ENCODE peak calls at places on chromosomes 3 and 15, in seven cellular contexts. U is Panc1, K is esophagus squamous epithelium, N is colonic mucosa, X is GM06990, W is heart right ventricle, Z is heart left ventricle. T is an unnamed sample. For H3K27me3, the result is how much of the 10 kb centered on the place peaks cover.

GRCh38 chr3:16463914-16464313 is 49.6 kb downstream of the RFTN1 start:
- DNase-seq in K (no peak), W (no peak), N (no peak), Z (no peak), U (no peak), X (no peak), T (no peak)

GRCh38 chr3:157247391-157247790 is 87.4 kb upstream of the CCNL1 start:
- DNase-seq in U (no peak), Z (no peak), X (no peak), N (no peak), W (no peak), K (no peak), T (no peak)

GRCh38 chr15:72591361-72591760 is 63.1 kb upstream of the GOLGA6B start:
- DNase-seq in N (no peak), U (no peak), W (no peak), X (no peak), Z (no peak), K (no peak), T (no peak)

GRCh38 chr3:38110314-38111050 is 26.4 kb downstream of the ACAA1 start:
- DNase-seq in K (no peak), U (no peak), N (no peak), W (no peak), Z (no peak), X (no peak), T (no peak)

GRCh38 chr3:187088701-187089100 is 50.6 kb downstream of the RPL39L start:
- DNase-seq in Z (no peak), U (no peak), X (no peak), K (no peak), N (no peak), W (no peak), T (no peak)

GRCh38 chr3:79419222-79419621 is 348.6 kb downstream of the ROBO1 start:
- DNase-seq in X (no peak), W (no peak), N (no peak), K (no peak), Z (no peak), U (no peak), T (no peak)

GRCh38 chr3:140541975-140542653 is 135.8 kb upstream of the TRIM42 start:
- DNase-seq in U (no peak), N (no peak), W (no peak), X (no peak), Z (no peak), K (no peak), T (no peak)

GRCh38 chr15:62099171-62099601 is 32.4 kb downstream of the C2CD4A start:
- DNase-seq in N (no peak), K (no peak), X (no peak), W (no peak), Z (no peak), U (no peak), T (no peak)

GRCh38 chr3:45078910-45079522 is 52.9 kb downstream of the CLEC3B start:
- DNase-seq in K (no peak), N (peak), U (no peak), Z (no peak), W (no peak), X (no peak), T (no peak)

DNA sequence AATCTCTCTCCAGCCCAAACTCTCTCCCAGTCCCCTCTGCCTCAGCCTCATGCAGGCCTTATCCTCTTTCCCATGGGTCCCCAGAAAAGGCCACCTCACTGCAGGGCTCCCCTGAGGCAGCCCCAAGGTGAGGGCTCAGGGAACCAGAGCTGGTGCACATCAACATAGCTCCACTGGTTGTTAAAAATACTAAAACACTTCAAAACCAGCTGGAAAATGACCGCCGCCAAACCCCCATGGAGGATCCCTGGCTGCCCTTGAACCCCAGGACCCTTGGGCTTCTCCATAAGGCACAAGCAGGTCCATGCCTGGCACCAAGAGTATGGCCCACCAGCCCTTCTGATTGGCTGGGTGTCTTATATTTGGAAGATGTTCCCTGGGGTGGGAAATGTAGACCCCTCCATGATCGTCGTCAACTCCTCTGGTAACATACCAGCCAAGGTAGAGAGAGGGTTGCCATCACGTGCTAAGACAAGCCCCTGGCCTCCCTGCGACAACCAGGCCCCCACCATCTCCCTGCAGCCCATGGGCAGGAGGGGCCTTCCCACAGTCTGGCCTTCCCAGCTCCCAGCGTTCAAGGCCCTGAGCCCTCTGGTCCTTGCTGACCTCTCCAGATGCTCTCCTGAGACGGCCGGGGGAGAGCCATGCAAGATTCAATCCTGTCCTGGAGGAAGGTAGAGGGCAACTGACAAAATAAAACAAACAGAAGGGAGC is 132.0 kb upstream of the PRR20G start:
- DNase-seq in X (no peak), W (no peak), K (no peak), N (no peak), U (no peak), Z (no peak), T (no peak)
- H3K27me3 ChIP-seq in X (under half), W (half or more), K (under half), N (under half), U (under half), Z (under half), T (under half)

DNA sequence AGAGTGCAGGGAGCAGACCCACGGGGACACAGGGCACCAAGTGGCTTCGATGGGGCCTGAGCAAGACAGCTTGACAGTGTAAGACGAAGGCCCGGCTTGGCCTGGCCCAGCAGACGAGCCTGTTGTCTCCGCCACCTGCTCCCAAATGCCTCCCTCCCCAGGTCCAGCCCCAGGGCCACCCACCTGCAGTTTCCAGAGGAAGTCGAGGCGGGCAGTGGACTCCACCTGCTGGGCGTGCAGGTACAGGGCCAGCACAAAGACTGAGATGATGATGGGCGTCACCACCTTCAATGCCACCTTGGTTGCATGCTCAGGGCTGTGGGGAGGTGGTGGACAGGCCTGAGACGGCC is 94.1 kb downstream of the SEC22A start:
- DNase-seq in K (no peak), X (no peak), U (no peak), W (no peak), N (no peak), Z (no peak), T (no peak)
- TF ChIP-seq CTCF in K (no peak), X (no peak), U (no peak), W (no peak), N (no peak), Z (no peak), T (no peak)

DNA sequence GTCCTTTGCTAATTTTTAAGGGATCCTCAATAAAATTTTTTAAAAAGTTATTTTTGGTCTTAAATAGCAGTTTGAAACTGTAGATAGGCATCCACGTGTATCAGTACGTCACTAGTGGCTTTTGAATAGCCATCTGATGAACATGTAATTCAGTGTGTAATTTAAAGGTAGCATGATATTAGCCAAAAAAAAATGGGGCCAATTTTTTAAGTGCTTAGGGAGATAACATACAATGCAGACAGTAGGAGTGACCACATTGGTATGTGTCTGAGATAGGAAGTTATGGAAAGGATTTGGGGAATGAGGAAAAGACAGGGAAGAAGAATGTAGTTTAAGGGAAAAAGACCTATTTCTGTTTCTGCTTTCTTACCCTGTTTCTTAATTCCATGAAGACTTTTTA is 2.5 kb downstream of the AP4E1 start:
- DNase-seq in N (no peak), Z (no peak), W (no peak), X (no peak), U (no peak), K (no peak), T (no peak)
- H3K27me3 ChIP-seq in N (under half), Z (under half), W (under half), X (under half), U (under half), K (under half), T (under half)

GRCh38 chr3:127002195-127003174 is 19.6 kb downstream of the PLXNA1 start:
- DNase-seq in Z (peak), K (no peak), W (peak), U (no peak), N (peak), X (no peak), T (peak)
- TF ChIP-seq CTCF in Z (peak), K (no peak), W (peak), U (no peak), N (no peak), X (peak), T (peak)

GRCh38 chr15:78339559-78339958 is 594 bp upstream of the CRABP1 start:
- DNase-seq in K (no peak), U (no peak), W (no peak), Z (no peak), X (no peak), N (no peak), T (no peak)
- H3K27me3 ChIP-seq in K (under half), U (under half), W (half or more), Z (under half), X (under half), N (under half), T (under half)

GRCh38 chr3:14216257-14217048 is 37.8 kb downstream of the LSM3 start:
- DNase-seq in U (no peak), W (peak), X (peak), K (no peak), Z (peak), N (peak), T (peak)
- TF ChIP-seq CTCF in U (peak), W (peak), X (peak), K (no peak), Z (peak), N (no peak), T (peak)

GRCh38 chr3:120285508-120285841 is 453 bp upstream of the GPR156 start:
- DNase-seq in Z (no peak), N (no peak), U (no peak), W (no peak), X (no peak), K (no peak), T (no peak)
- H3K27me3 ChIP-seq in Z (under half), N (under half), U (under half), W (under half), X (under half), K (under half), T (under half)

GRCh38 chr15:65521355-65521754 is 3.9 kb upstream of the DPP8 start:
- DNase-seq in U (no peak), K (no peak), Z (no peak), N (no peak), W (no peak), X (no peak), T (no peak)

GRCh38 chr15:65528461-65529060 is 1.7 kb upstream of the HACD3 start:
- DNase-seq in W (no peak), K (no peak), U (no peak), N (no peak), Z (no peak), X (no peak), T (no peak)

GRCh38 chr15:65529754-65530317 is 427 bp upstream of the HACD3 start:
- DNase-seq in N (no peak), W (no peak), Z (no peak), K (no peak), U (no peak), X (no peak), T (no peak)

GRCh38 chr15:65524226-65524625 is 6.0 kb upstream of the HACD3 start:
- DNase-seq in N (no peak), Z (no peak), W (no peak), K (no peak), U (no peak), X (no peak), T (no peak)

GRCh38 chr15:65525622-65526021 is 4.6 kb upstream of the HACD3 start:
- DNase-seq in W (peak), X (no peak), U (no peak), K (no peak), N (no peak), Z (peak), T (no peak)
- TF ChIP-seq CTCF in W (no peak), X (no peak), U (no peak), K (no peak), N (no peak), Z (no peak), T (no peak)

GRCh38 chr15:96398769-96399168 is 68.3 kb downstream of the NR2F2 start:
- DNase-seq in N (no peak), U (no peak), K (no peak), X (no peak), W (no peak), Z (no peak), T (no peak)

GRCh38 chr15:96403932-96404331 is 73.4 kb downstream of the NR2F2 start:
- DNase-seq in Z (no peak), X (no peak), U (no peak), K (no peak), W (no peak), N (no peak), T (no peak)

GRCh38 chr15:96403071-96403470 is 72.6 kb downstream of the NR2F2 start:
- DNase-seq in W (no peak), U (no peak), Z (no peak), X (no peak), K (no peak), N (no peak), T (no peak)

GRCh38 chr15:96404560-96404959 is 74.1 kb downstream of the NR2F2 start:
- DNase-seq in X (no peak), Z (no peak), W (no peak), N (no peak), U (no peak), K (no peak), T (no peak)

GRCh38 chr15:96402403-96402802 is 71.9 kb downstream of the NR2F2 start:
- DNase-seq in W (no peak), U (no peak), N (no peak), X (no peak), Z (no peak), K (no peak), T (no peak)
- H3K27me3 ChIP-seq in W (half or more), U (under half), N (under half), X (under half), Z (under half), K (under half), T (half or more)